ENCODE peak calls at places on chromosome 16, in six cellular contexts. D is Kasumi-1; B is A549; C is stimulated activated CD8-positive, alpha-beta memory T cell treated with anti-CD3 and anti-CD28 coated beads, Interleukin-4, amount 100 ng/mL, for 1 hour; Z is upper lobe of right lung; Q is cardiac muscle cell. X is an unnamed sample.
A peak's percentile ranks its signal among the peaks of the same experiment; 100 is the strongest.

GRCh38 chr16:17836868-17837602 is 366.3 kb upstream of the XYLT1 start:
- DNase-seq in Z (no peak), B (peak; percentile 21), Q (peak; percentile 10), D (no peak), C (no peak), X (no peak)

GRCh38 chr16:84598391-84598750 is 19.5 kb downstream of the COTL1 start:
- DNase-seq in Z (no peak), D (no peak), B (no peak), Q (no peak), C (no peak), X (no peak)

GRCh38 chr16:25978227-25978626 is 286.5 kb downstream of the HS3ST4 start:
- DNase-seq in Q (no peak), Z (no peak), B (no peak), C (no peak), D (no peak), X (no peak)

GRCh38 chr16:86521236-86522197 is 11.2 kb downstream of the FOXF1 start:
- DNase-seq in B (no peak), Z (no peak), Q (no peak), D (no peak), C (no peak), X (no peak)

GRCh38 chr16:1346422-1347285 is 5.0 kb downstream of the TSR3 start:
- DNase-seq in C (no peak), D (no peak), Q (no peak), B (no peak), Z (no peak), X (no peak)

GRCh38 chr16:19733551-19733950 is 15.5 kb downstream of the IQCK start:
- DNase-seq in B (no peak), Q (no peak), D (no peak), Z (no peak), C (no peak), X (no peak)

GRCh38 chr16:6047325-6047724 is 949.7 kb upstream of the EEF2KMT start:
- DNase-seq in Q (no peak), Z (no peak), D (no peak), C (no peak), B (no peak), X (no peak)

GRCh38 chr16:58196898-58197313 is 1.0 kb downstream of the CSNK2A2 start:
- DNase-seq in B (no peak), D (no peak), Z (no peak), Q (peak; percentile 46), C (no peak), X (no peak)

GRCh38 chr16:52747196-52747595 is 200.3 kb upstream of the TOX3 start:
- DNase-seq in C (no peak), Q (no peak), D (no peak), Z (no peak), B (no peak), X (no peak)

GRCh38 chr16:72125635-72126428 is 32.2 kb downstream of the DHX38 start:
- DNase-seq in D (peak; percentile 17), Q (no peak), C (no peak), B (no peak), Z (peak; percentile 56), X (peak; percentile 44)

GRCh38 chr16:85137323-85138072 is 25.2 kb upstream of the CIBAR2 start:
- DNase-seq in D (no peak), C (no peak), Q (peak; percentile 98), Z (peak; percentile 96), B (no peak), X (no peak)

GRCh38 chr16:4538067-4538385 is 547 bp downstream of the CDIP1 start:
- DNase-seq in Q (peak; percentile 25), D (no peak), Z (no peak), C (no peak), B (no peak), X (no peak)

X was measured in HL-60.